ENCODE peak calls at places on chromosomes 4 and X, in five cellular contexts. One of them, this sample, is unnamed.

GRCh38 chrX:132676102-132676501 is 187.3 kb upstream of the MBNL3 start:
- DNase-seq in anterior cingulate cortex: no peak
- DNase-seq in activated T-cell treated with anti-CD3 and anti-CD28 coated beads, Interleukin-2, amount 50 U/mL, for 4 hours: no peak
- DNase-seq in AG04449: no peak
- DNase-seq in NCI-H2029: no peak
- DNase-seq in this sample: no peak

GRCh38 chrX:20378291-20378920 is 111.7 kb upstream of the RPS6KA3 start:
- DNase-seq in activated T-cell treated with anti-CD3 and anti-CD28 coated beads, Interleukin-2, amount 50 U/mL, for 4 hours: no peak
- DNase-seq in AG04449: no peak
- DNase-seq in anterior cingulate cortex: no peak
- DNase-seq in NCI-H2029: peak
- DNase-seq in this sample: no peak

GRCh38 chrX:55598333-55598732 is 24.9 kb upstream of the FOXR2 start:
- DNase-seq in AG04449: no peak
- DNase-seq in anterior cingulate cortex: no peak
- DNase-seq in activated T-cell treated with anti-CD3 and anti-CD28 coated beads, Interleukin-2, amount 50 U/mL, for 4 hours: no peak
- DNase-seq in NCI-H2029: no peak
- DNase-seq in this sample: no peak

GRCh38 chr4:84957509-84958420 is 8.7 kb downstream of the WDFY3 start:
- DNase-seq in anterior cingulate cortex: no peak
- DNase-seq in NCI-H2029: no peak
- DNase-seq in activated T-cell treated with anti-CD3 and anti-CD28 coated beads, Interleukin-2, amount 50 U/mL, for 4 hours: no peak
- DNase-seq in AG04449: no peak
- DNase-seq in this sample: no peak

GRCh38 chrX:40663880-40664630 is 16.7 kb upstream of the CXorf38 start:
- DNase-seq in activated T-cell treated with anti-CD3 and anti-CD28 coated beads, Interleukin-2, amount 50 U/mL, for 4 hours: no peak
- DNase-seq in anterior cingulate cortex: no peak
- DNase-seq in AG04449: no peak
- DNase-seq in NCI-H2029: no peak
- DNase-seq in this sample: no peak

GRCh38 chr4:89765966-89766365 is 71.0 kb downstream of the SNCA start:
- DNase-seq in NCI-H2029: no peak
- DNase-seq in activated T-cell treated with anti-CD3 and anti-CD28 coated beads, Interleukin-2, amount 50 U/mL, for 4 hours: no peak
- DNase-seq in AG04449: peak
- DNase-seq in anterior cingulate cortex: no peak
- DNase-seq in this sample: no peak

GRCh38 chr4:137125011-137125410 is 407.3 kb downstream of the PCDH18 start:
- DNase-seq in NCI-H2029: peak
- DNase-seq in activated T-cell treated with anti-CD3 and anti-CD28 coated beads, Interleukin-2, amount 50 U/mL, for 4 hours: no peak
- DNase-seq in AG04449: peak
- DNase-seq in anterior cingulate cortex: no peak
- DNase-seq in this sample: no peak

GRCh38 chrX:69024931-69025330 is 140.3 kb downstream of the PJA1 start:
- DNase-seq in activated T-cell treated with anti-CD3 and anti-CD28 coated beads, Interleukin-2, amount 50 U/mL, for 4 hours: no peak
- DNase-seq in anterior cingulate cortex: no peak
- DNase-seq in AG04449: no peak
- DNase-seq in NCI-H2029: no peak
- DNase-seq in this sample: no peak

GRCh38 chr4:77358315-77358928 is 201.4 kb downstream of the CCNG2 start:
- DNase-seq in anterior cingulate cortex: peak
- DNase-seq in AG04449: no peak
- DNase-seq in NCI-H2029: peak
- DNase-seq in activated T-cell treated with anti-CD3 and anti-CD28 coated beads, Interleukin-2, amount 50 U/mL, for 4 hours: no peak
- DNase-seq in this sample: peak

GRCh38 chrX:97531824-97532223 is 648.1 kb downstream of the RPA4 start:
- DNase-seq in NCI-H2029: no peak
- DNase-seq in anterior cingulate cortex: no peak
- DNase-seq in AG04449: no peak
- DNase-seq in activated T-cell treated with anti-CD3 and anti-CD28 coated beads, Interleukin-2, amount 50 U/mL, for 4 hours: no peak
- DNase-seq in this sample: no peak

GRCh38 chr4:89064848-89065247 is 7.9 kb upstream of the FAM13A start:
- DNase-seq in anterior cingulate cortex: no peak
- DNase-seq in AG04449: no peak
- DNase-seq in activated T-cell treated with anti-CD3 and anti-CD28 coated beads, Interleukin-2, amount 50 U/mL, for 4 hours: no peak
- DNase-seq in NCI-H2029: no peak
- DNase-seq in this sample: no peak

GRCh38 chr4:121724671-121725070 is 27.9 kb upstream of the ANXA5 start:
- DNase-seq in AG04449: no peak
- DNase-seq in activated T-cell treated with anti-CD3 and anti-CD28 coated beads, Interleukin-2, amount 50 U/mL, for 4 hours: no peak
- DNase-seq in anterior cingulate cortex: no peak
- DNase-seq in NCI-H2029: no peak
- DNase-seq in this sample: no peak

GRCh38 chrX:3584415-3584996 is 128.9 kb downstream of the PRKX start:
- DNase-seq in AG04449: no peak
- DNase-seq in anterior cingulate cortex: no peak
- DNase-seq in NCI-H2029: no peak
- DNase-seq in activated T-cell treated with anti-CD3 and anti-CD28 coated beads, Interleukin-2, amount 50 U/mL, for 4 hours: no peak
- DNase-seq in this sample: no peak

GRCh38 chr4:55545133-55545532 is 1.6 kb downstream of the CLOCK start:
- DNase-seq in NCI-H2029: no peak
- DNase-seq in AG04449: no peak
- DNase-seq in activated T-cell treated with anti-CD3 and anti-CD28 coated beads, Interleukin-2, amount 50 U/mL, for 4 hours: no peak
- DNase-seq in anterior cingulate cortex: no peak
- DNase-seq in this sample: peak

GRCh38 chr4:15434086-15434485 is 6.3 kb downstream of the C1QTNF7 start:
- DNase-seq in NCI-H2029: no peak
- DNase-seq in anterior cingulate cortex: no peak
- DNase-seq in activated T-cell treated with anti-CD3 and anti-CD28 coated beads, Interleukin-2, amount 50 U/mL, for 4 hours: no peak
- DNase-seq in AG04449: no peak
- DNase-seq in this sample: no peak

GRCh38 chrX:97057349-97057909 is 173.7 kb downstream of the RPA4 start:
- DNase-seq in anterior cingulate cortex: no peak
- DNase-seq in activated T-cell treated with anti-CD3 and anti-CD28 coated beads, Interleukin-2, amount 50 U/mL, for 4 hours: no peak
- DNase-seq in AG04449: no peak
- DNase-seq in NCI-H2029: peak
- DNase-seq in this sample: peak

GRCh38 chrX:25726539-25726938 is 411.6 kb upstream of the MAGEB18 start:
- DNase-seq in anterior cingulate cortex: no peak
- DNase-seq in activated T-cell treated with anti-CD3 and anti-CD28 coated beads, Interleukin-2, amount 50 U/mL, for 4 hours: no peak
- DNase-seq in NCI-H2029: no peak
- DNase-seq in AG04449: no peak
- DNase-seq in this sample: no peak

GRCh38 chr4:1988327-1988724 is 20.4 kb downstream of the NELFA start:
- DNase-seq in NCI-H2029: no peak
- DNase-seq in AG04449: no peak
- DNase-seq in activated T-cell treated with anti-CD3 and anti-CD28 coated beads, Interleukin-2, amount 50 U/mL, for 4 hours: no peak
- DNase-seq in anterior cingulate cortex: no peak
- DNase-seq in this sample: no peak

GRCh38 chrX:107632291-107632690 is 4.0 kb downstream of the PRPS1 start:
- DNase-seq in NCI-H2029: no peak
- DNase-seq in AG04449: no peak
- DNase-seq in activated T-cell treated with anti-CD3 and anti-CD28 coated beads, Interleukin-2, amount 50 U/mL, for 4 hours: no peak
- DNase-seq in anterior cingulate cortex: no peak
- DNase-seq in this sample: no peak

GRCh38 chrX:47707031-47707780 is 48.2 kb upstream of the UXT start:
- DNase-seq in activated T-cell treated with anti-CD3 and anti-CD28 coated beads, Interleukin-2, amount 50 U/mL, for 4 hours: no peak
- DNase-seq in NCI-H2029: no peak
- DNase-seq in anterior cingulate cortex: no peak
- DNase-seq in AG04449: no peak
- DNase-seq in this sample: no peak

GRCh38 chrX:40380649-40381488 is 199.9 kb upstream of the ATP6AP2 start:
- DNase-seq in NCI-H2029: no peak
- DNase-seq in anterior cingulate cortex: no peak
- DNase-seq in activated T-cell treated with anti-CD3 and anti-CD28 coated beads, Interleukin-2, amount 50 U/mL, for 4 hours: no peak
- DNase-seq in AG04449: no peak
- DNase-seq in this sample: no peak

GRCh38 chrX:66632473-66632872 is 6.4 kb downstream of the EDA2R start:
- DNase-seq in NCI-H2029: no peak
- DNase-seq in AG04449: no peak
- DNase-seq in activated T-cell treated with anti-CD3 and anti-CD28 coated beads, Interleukin-2, amount 50 U/mL, for 4 hours: no peak
- DNase-seq in anterior cingulate cortex: no peak
- DNase-seq in this sample: no peak

GRCh38 chr4:148780426-148781005 is 338.3 kb upstream of the NR3C2 start:
- DNase-seq in AG04449: no peak
- DNase-seq in anterior cingulate cortex: no peak
- DNase-seq in NCI-H2029: no peak
- DNase-seq in activated T-cell treated with anti-CD3 and anti-CD28 coated beads, Interleukin-2, amount 50 U/mL, for 4 hours: no peak
- DNase-seq in this sample: no peak

GRCh38 chr4:126736133-126736518 is 896.6 kb upstream of the INTU start:
- DNase-seq in AG04449: no peak
- DNase-seq in NCI-H2029: no peak
- DNase-seq in activated T-cell treated with anti-CD3 and anti-CD28 coated beads, Interleukin-2, amount 50 U/mL, for 4 hours: no peak
- DNase-seq in anterior cingulate cortex: no peak
- DNase-seq in this sample: no peak

GRCh38 chr4:84753318-84753972 is 170.5 kb downstream of the CDS1 start:
- DNase-seq in AG04449: no peak
- DNase-seq in activated T-cell treated with anti-CD3 and anti-CD28 coated beads, Interleukin-2, amount 50 U/mL, for 4 hours: no peak
- DNase-seq in NCI-H2029: no peak
- DNase-seq in anterior cingulate cortex: no peak
- DNase-seq in this sample: no peak

GRCh38 chr4:2442175-2442993 is 23.6 kb downstream of the CFAP99 start:
- DNase-seq in AG04449: no peak
- DNase-seq in NCI-H2029: no peak
- DNase-seq in activated T-cell treated with anti-CD3 and anti-CD28 coated beads, Interleukin-2, amount 50 U/mL, for 4 hours: no peak
- DNase-seq in anterior cingulate cortex: no peak
- DNase-seq in this sample: no peak

GRCh38 chr4:87961993-87962791 is 13.3 kb upstream of the SPP1 start:
- DNase-seq in activated T-cell treated with anti-CD3 and anti-CD28 coated beads, Interleukin-2, amount 50 U/mL, for 4 hours: no peak
- DNase-seq in NCI-H2029: no peak
- DNase-seq in AG04449: no peak
- DNase-seq in anterior cingulate cortex: no peak
- DNase-seq in this sample: no peak

GRCh38 chr4:186761281-186761897 is 37.7 kb upstream of the FAT1 start:
- DNase-seq in activated T-cell treated with anti-CD3 and anti-CD28 coated beads, Interleukin-2, amount 50 U/mL, for 4 hours: no peak
- DNase-seq in AG04449: no peak
- DNase-seq in anterior cingulate cortex: peak
- DNase-seq in NCI-H2029: no peak
- DNase-seq in this sample: no peak

GRCh38 chr4:17809667-17810066 is 890 bp downstream of the DCAF16 start:
- DNase-seq in NCI-H2029: no peak
- DNase-seq in AG04449: no peak
- DNase-seq in activated T-cell treated with anti-CD3 and anti-CD28 coated beads, Interleukin-2, amount 50 U/mL, for 4 hours: no peak
- DNase-seq in anterior cingulate cortex: no peak
- DNase-seq in this sample: no peak

GRCh38 chrX:20128678-20129077 is 12.0 kb upstream of the MAP7D2 start:
- DNase-seq in NCI-H2029: no peak
- DNase-seq in anterior cingulate cortex: no peak
- DNase-seq in AG04449: no peak
- DNase-seq in activated T-cell treated with anti-CD3 and anti-CD28 coated beads, Interleukin-2, amount 50 U/mL, for 4 hours: no peak
- DNase-seq in this sample: no peak

GRCh38 chrX:110852180-110852579 is 56.6 kb upstream of the CHRDL1 start:
- DNase-seq in activated T-cell treated with anti-CD3 and anti-CD28 coated beads, Interleukin-2, amount 50 U/mL, for 4 hours: no peak
- DNase-seq in NCI-H2029: no peak
- DNase-seq in AG04449: no peak
- DNase-seq in anterior cingulate cortex: no peak
- DNase-seq in this sample: peak

GRCh38 chr4:151653548-151653918 is 107.3 kb downstream of the GATB start:
- DNase-seq in NCI-H2029: no peak
- DNase-seq in activated T-cell treated with anti-CD3 and anti-CD28 coated beads, Interleukin-2, amount 50 U/mL, for 4 hours: no peak
- DNase-seq in AG04449: no peak
- DNase-seq in anterior cingulate cortex: no peak
- DNase-seq in this sample: no peak

GRCh38 chr4:8267077-8267476 is 2.5 kb upstream of the HTRA3 start:
- DNase-seq in activated T-cell treated with anti-CD3 and anti-CD28 coated beads, Interleukin-2, amount 50 U/mL, for 4 hours: no peak
- DNase-seq in AG04449: no peak
- DNase-seq in anterior cingulate cortex: no peak
- DNase-seq in NCI-H2029: peak
- DNase-seq in this sample: peak

GRCh38 chr4:147780137-147780777 is 48.4 kb downstream of the ARHGAP10 start:
- DNase-seq in AG04449: no peak
- DNase-seq in anterior cingulate cortex: no peak
- DNase-seq in activated T-cell treated with anti-CD3 and anti-CD28 coated beads, Interleukin-2, amount 50 U/mL, for 4 hours: no peak
- DNase-seq in NCI-H2029: no peak
- DNase-seq in this sample: no peak

GRCh38 chrX:154446430-154446829 is 2.5 kb downstream of the FAM50A start:
- DNase-seq in activated T-cell treated with anti-CD3 and anti-CD28 coated beads, Interleukin-2, amount 50 U/mL, for 4 hours: no peak
- DNase-seq in NCI-H2029: no peak
- DNase-seq in AG04449: no peak
- DNase-seq in anterior cingulate cortex: no peak
- DNase-seq in this sample: no peak

GRCh38 chr4:30720656-30721352 is 635 bp downstream of the PCDH7 start:
- DNase-seq in activated T-cell treated with anti-CD3 and anti-CD28 coated beads, Interleukin-2, amount 50 U/mL, for 4 hours: no peak
- DNase-seq in NCI-H2029: no peak
- DNase-seq in AG04449: no peak
- DNase-seq in anterior cingulate cortex: no peak
- DNase-seq in this sample: peak

This sample was measured in NCI-H510A treated with DMSO at 0.1 percent for 48 hours.